ENCODE peak calls at places on chromosome 20, in eight cellular contexts. D, X, O, B, G, C, Y and W are unnamed samples.

GRCh38 chr20:57594092-57594911 is 25.9 kb downstream of the ZBP1 start:
- DNase-seq in D (no peak), X (peak; percentile 7), O (peak; percentile 49), B (peak; percentile 46), G (no peak), C (peak; percentile 21), Y (peak; percentile 44), W (peak; percentile 72)

GRCh38 chr20:58389324-58389967 is 417 bp downstream of the VAPB start:
- DNase-seq in D (no peak), X (peak; percentile 24), O (peak; percentile 41), B (peak; percentile 43), G (no peak), C (peak; percentile 19), Y (peak; percentile 24), W (peak; percentile 39)

GRCh38 chr20:60250251-60250650 is 292.0 kb downstream of the CDH26 start:
- DNase-seq in D (no peak), X (no peak), O (no peak), B (no peak), G (no peak), C (peak; percentile 60), Y (no peak), W (no peak)

GRCh38 chr20:49501917-49502316 is 19.4 kb upstream of the KCNB1 start:
- DNase-seq in D (no peak), X (peak; percentile 17), O (no peak), B (peak; percentile 54), G (no peak), C (peak; percentile 42), Y (no peak), W (peak; percentile 42)

GRCh38 chr20:10673831-10674683 is at the start of gene JAG1:
- DNase-seq in D (peak; percentile 91), X (peak; percentile 97), O (peak; percentile 95), B (peak; percentile 96), G (peak; percentile 60), C (peak; percentile 85), Y (peak; percentile 92), W (peak; percentile 94)

GRCh38 chr20:24828992-24829648 is 119.9 kb upstream of the CST7 start:
- DNase-seq in D (no peak), X (no peak), O (no peak), B (no peak), G (no peak), C (no peak), Y (no peak), W (no peak)

GRCh38 chr20:35839891-35840290 is 68.1 kb downstream of the PHF20 start:
- DNase-seq in D (no peak), X (no peak), O (no peak), B (no peak), G (no peak), C (no peak), Y (no peak), W (no peak)

GRCh38 chr20:5008743-5009142 is 7.4 kb upstream of the SLC23A2 start:
- DNase-seq in D (no peak), X (no peak), O (no peak), B (peak; percentile 33), G (no peak), C (no peak), Y (no peak), W (no peak)

GRCh38 chr20:44648579-44648978 is 2.9 kb downstream of the ADA start:
- DNase-seq in D (no peak), X (no peak), O (no peak), B (no peak), G (no peak), C (no peak), Y (no peak), W (no peak)

GRCh38 chr20:1566701-1567100 is 9.2 kb upstream of the SIRPD start:
- DNase-seq in D (no peak), X (no peak), O (no peak), B (no peak), G (no peak), C (no peak), Y (no peak), W (no peak)

GRCh38 chr20:41604002-41604401 is 14.2 kb downstream of the CHD6 start:
- DNase-seq in D (no peak), X (no peak), O (no peak), B (no peak), G (no peak), C (no peak), Y (no peak), W (no peak)
- TF ChIP-seq CTCF in D (no peak), X (no peak), O (no peak), B (peak; percentile 19), G (no peak), C (peak; percentile 16), Y (peak; percentile 34), W (peak; percentile 23)

GRCh38 chr20:62728028-62728780 is 19.6 kb downstream of the NTSR1 start:
- DNase-seq in D (peak; percentile 27), X (no peak), O (peak; percentile 14), B (no peak), G (no peak), C (no peak), Y (no peak), W (no peak)
- TF ChIP-seq CTCF in D (no peak), X (no peak), O (no peak), B (no peak), G (no peak), C (no peak), Y (peak; percentile 28), W (no peak)

DNA sequence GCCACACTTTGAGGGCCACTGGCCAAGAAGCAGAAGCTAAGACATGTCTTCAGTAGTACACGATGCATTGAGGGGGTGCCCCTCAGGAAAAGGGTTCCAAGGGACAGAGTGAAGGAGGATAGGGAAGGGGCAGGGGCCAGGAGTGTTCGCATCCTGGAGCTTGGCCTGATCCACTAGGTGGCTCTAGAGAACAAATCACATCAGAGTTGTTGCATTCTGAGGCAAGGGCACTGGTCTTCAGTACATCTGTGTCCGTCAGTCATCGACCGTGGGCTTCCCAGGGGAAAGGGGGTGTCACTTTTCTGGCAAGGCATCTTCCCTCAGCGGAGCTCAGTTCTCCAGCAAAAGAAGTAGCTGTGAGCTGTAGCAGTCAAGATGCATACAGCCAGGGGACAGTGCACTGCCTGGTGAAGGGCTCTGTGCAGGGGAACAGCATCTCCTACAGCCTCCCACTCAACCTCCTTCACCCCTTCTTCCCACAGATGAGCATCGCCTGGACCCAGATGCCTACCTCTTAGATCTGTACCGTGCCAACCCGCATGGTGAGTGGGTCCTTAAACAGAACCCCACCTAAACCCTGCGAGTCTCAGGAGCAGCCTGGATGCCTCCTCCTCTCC is 47.8 kb downstream of the ARHGAP40 start:
- DNase-seq in D (no peak), X (no peak), O (no peak), B (peak; percentile 50), G (no peak), C (peak; percentile 25), Y (peak; percentile 49), W (peak; percentile 60)
- TF ChIP-seq CTCF in D (peak; percentile 71), X (peak; percentile 59), O (peak; percentile 59), B (peak; percentile 63), G (peak; percentile 65), C (peak; percentile 48), Y (peak; percentile 91), W (peak; percentile 85)

GRCh38 chr20:3777381-3777725 is 3.9 kb downstream of the SPEF1 start:
- DNase-seq in D (no peak), X (no peak), O (no peak), B (no peak), G (no peak), C (no peak), Y (no peak), W (no peak)

GRCh38 chr20:3778976-3779375 is 2.3 kb downstream of the SPEF1 start:
- DNase-seq in D (no peak), X (no peak), O (no peak), B (no peak), G (no peak), C (no peak), Y (no peak), W (no peak)

GRCh38 chr20:3781153-3781910 is at the start of gene SPEF1:
- DNase-seq in D (peak; percentile 83), X (peak; percentile 90), O (peak; percentile 62), B (peak; percentile 94), G (peak; percentile 33), C (peak; percentile 93), Y (peak; percentile 90), W (peak; percentile 90)

GRCh38 chr20:3775457-3775856 is 5.8 kb downstream of the SPEF1 start:
- DNase-seq in D (no peak), X (no peak), O (no peak), B (no peak), G (no peak), C (no peak), Y (no peak), W (no peak)

GRCh38 chr20:3777726-3778629 is 3.3 kb downstream of the SPEF1 start:
- DNase-seq in D (no peak), X (no peak), O (peak; percentile 77), B (peak; percentile 54), G (no peak), C (peak; percentile 41), Y (peak; percentile 66), W (peak; percentile 67)
- TF ChIP-seq CTCF in D (no peak), X (no peak), O (no peak), B (peak; percentile 13), G (no peak), C (no peak), Y (peak; percentile 6), W (no peak)

DNA sequence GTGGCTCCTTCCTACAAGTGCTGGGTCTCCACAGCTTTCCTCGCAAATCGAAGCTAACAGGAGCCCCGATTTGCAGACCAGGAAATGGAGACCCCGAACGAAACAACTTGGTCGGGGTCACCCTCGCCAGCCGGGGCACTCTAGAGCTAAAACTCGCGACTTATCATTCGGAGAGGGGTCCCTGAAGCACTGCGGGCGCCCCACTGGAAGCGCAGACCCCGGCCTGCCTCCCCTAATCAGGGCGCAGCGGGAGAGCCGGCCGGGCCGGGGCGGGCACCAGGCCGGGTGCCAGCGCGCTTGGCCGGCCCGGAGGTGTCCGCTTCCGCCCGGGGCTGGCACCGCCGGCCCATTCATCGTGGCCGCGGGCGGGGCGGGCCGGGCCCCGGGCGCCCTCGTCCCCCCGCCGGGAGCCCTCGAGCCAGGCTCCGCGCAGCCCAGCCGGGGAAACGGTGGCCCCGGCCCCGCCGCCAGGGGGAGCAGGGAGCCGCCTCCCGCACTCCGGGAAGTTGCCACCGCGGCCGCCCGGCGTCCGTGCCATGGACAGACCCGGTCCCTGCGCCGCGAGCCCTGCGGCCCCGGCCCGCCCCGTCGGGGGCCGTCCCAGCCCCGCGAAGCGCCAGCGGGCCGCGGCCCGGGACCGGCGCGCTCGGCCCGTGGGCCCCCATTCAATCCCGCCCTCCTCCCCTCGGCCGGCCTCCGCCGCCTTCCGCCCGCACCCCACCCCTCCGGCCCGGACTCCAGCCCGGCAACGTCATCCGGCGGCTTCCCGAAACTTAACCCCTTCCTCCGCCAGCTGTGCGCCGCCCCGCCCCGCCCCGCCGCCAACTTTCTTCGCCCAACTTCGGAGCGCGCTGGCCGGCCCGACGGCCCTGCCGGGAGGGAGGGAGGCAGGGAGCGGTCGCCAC is 954 bp downstream of the RRBP1 start:
- DNase-seq in D (peak; percentile 68), X (peak; percentile 75), O (peak; percentile 86), B (peak; percentile 83), G (no peak), C (peak; percentile 64), Y (peak; percentile 75), W (peak; percentile 89)
- TF ChIP-seq CTCF in D (peak; percentile 54), X (peak; percentile 64), O (peak; percentile 78), B (peak; percentile 44), G (peak; percentile 73), C (no peak), Y (peak; percentile 77), W (peak; percentile 47)